ENCODE peak calls at places on chromosomes 7 and 10, in five cellular contexts. One of them, this sample, is unnamed.

GRCh38 chr10:119030421-119031250 is 1.1 kb downstream of the NANOS1 start:
- DNase-seq in GM12878: peak
- DNase-seq in K562: peak
- DNase-seq in HCT116: peak
- DNase-seq in HepG2: peak
- DNase-seq in this sample: peak

GRCh38 chr10:1660386-1660785 is 76.9 kb downstream of the ADARB2 start:
- DNase-seq in HCT116: no peak
- DNase-seq in GM12878: no peak
- DNase-seq in K562: no peak
- DNase-seq in HepG2: no peak
- DNase-seq in this sample: no peak

GRCh38 chr10:4240641-4241197 is 455.7 kb upstream of the KLF6 start:
- DNase-seq in K562: no peak
- DNase-seq in GM12878: no peak
- DNase-seq in HCT116: no peak
- DNase-seq in HepG2: no peak
- DNase-seq in this sample: no peak

GRCh38 chr10:45373003-45373782 is 823 bp upstream of the ALOX5 start:
- DNase-seq in K562: peak
- DNase-seq in GM12878: no peak
- DNase-seq in HCT116: no peak
- DNase-seq in HepG2: no peak
- DNase-seq in this sample: peak

GRCh38 chr7:28360739-28361138 is 51.6 kb upstream of the CREB5 start:
- DNase-seq in HepG2: no peak
- DNase-seq in K562: no peak
- DNase-seq in HCT116: no peak
- DNase-seq in GM12878: no peak
- DNase-seq in this sample: peak

GRCh38 chr10:91707236-91707635 is 74.4 kb upstream of the PPP1R3C start:
- DNase-seq in K562: no peak
- DNase-seq in HCT116: no peak
- DNase-seq in GM12878: no peak
- DNase-seq in HepG2: no peak
- DNase-seq in this sample: no peak

GRCh38 chr10:110664483-110665420 is 20.6 kb downstream of the RBM20 start:
- DNase-seq in HepG2: peak
- DNase-seq in K562: peak
- DNase-seq in GM12878: no peak
- DNase-seq in HCT116: peak
- DNase-seq in this sample: no peak

GRCh38 chr7:30706865-30707264 is 24.6 kb upstream of the CRHR2 start:
- DNase-seq in HCT116: no peak
- DNase-seq in GM12878: no peak
- DNase-seq in HepG2: no peak
- DNase-seq in K562: no peak
- DNase-seq in this sample: no peak

GRCh38 chr10:48792687-48793096 is 108.0 kb downstream of the WDFY4 start:
- DNase-seq in HepG2: no peak
- DNase-seq in GM12878: no peak
- DNase-seq in HCT116: no peak
- DNase-seq in K562: no peak
- DNase-seq in this sample: no peak

GRCh38 chr10:100637785-100638184 is 102.0 kb downstream of the HIF1AN start:
- DNase-seq in HepG2: peak
- DNase-seq in K562: peak
- DNase-seq in GM12878: no peak
- DNase-seq in HCT116: peak
- DNase-seq in this sample: peak

GRCh38 chr7:36871863-36872262 is 147.6 kb upstream of the AOAH start:
- DNase-seq in HCT116: peak
- DNase-seq in GM12878: no peak
- DNase-seq in K562: peak
- DNase-seq in HepG2: no peak
- DNase-seq in this sample: peak

GRCh38 chr10:78782441-78782840 is 286.3 kb upstream of the ZMIZ1 start:
- DNase-seq in K562: no peak
- DNase-seq in HCT116: no peak
- DNase-seq in HepG2: no peak
- DNase-seq in GM12878: no peak
- DNase-seq in this sample: no peak

GRCh38 chr7:3294432-3295100 is 6.5 kb upstream of the SDK1 start:
- DNase-seq in HepG2: no peak
- DNase-seq in HCT116: no peak
- DNase-seq in GM12878: no peak
- DNase-seq in K562: no peak
- DNase-seq in this sample: no peak

GRCh38 chr7:30335763-30336487 is 51.5 kb downstream of the ZNRF2 start:
- DNase-seq in K562: no peak
- DNase-seq in HepG2: no peak
- DNase-seq in HCT116: no peak
- DNase-seq in GM12878: no peak
- DNase-seq in this sample: no peak

GRCh38 chr10:86167762-86168128 is 198.8 kb downstream of the GRID1 start:
- DNase-seq in K562: no peak
- DNase-seq in HepG2: no peak
- DNase-seq in GM12878: no peak
- DNase-seq in HCT116: no peak
- DNase-seq in this sample: no peak

GRCh38 chr10:21724695-21725371 is 190.8 kb downstream of the MLLT10 start:
- DNase-seq in GM12878: peak
- DNase-seq in K562: peak
- DNase-seq in HCT116: peak
- DNase-seq in HepG2: peak
- DNase-seq in this sample: peak

GRCh38 chr7:139523199-139523941 is at the start of gene CLEC2L:
- DNase-seq in HepG2: no peak
- DNase-seq in GM12878: no peak
- DNase-seq in HCT116: no peak
- DNase-seq in K562: peak
- DNase-seq in this sample: peak

GRCh38 chr10:48504141-48504885 is 100.6 kb downstream of the ARHGAP22 start:
- DNase-seq in GM12878: no peak
- DNase-seq in K562: no peak
- DNase-seq in HepG2: no peak
- DNase-seq in HCT116: no peak
- DNase-seq in this sample: no peak

DNA sequence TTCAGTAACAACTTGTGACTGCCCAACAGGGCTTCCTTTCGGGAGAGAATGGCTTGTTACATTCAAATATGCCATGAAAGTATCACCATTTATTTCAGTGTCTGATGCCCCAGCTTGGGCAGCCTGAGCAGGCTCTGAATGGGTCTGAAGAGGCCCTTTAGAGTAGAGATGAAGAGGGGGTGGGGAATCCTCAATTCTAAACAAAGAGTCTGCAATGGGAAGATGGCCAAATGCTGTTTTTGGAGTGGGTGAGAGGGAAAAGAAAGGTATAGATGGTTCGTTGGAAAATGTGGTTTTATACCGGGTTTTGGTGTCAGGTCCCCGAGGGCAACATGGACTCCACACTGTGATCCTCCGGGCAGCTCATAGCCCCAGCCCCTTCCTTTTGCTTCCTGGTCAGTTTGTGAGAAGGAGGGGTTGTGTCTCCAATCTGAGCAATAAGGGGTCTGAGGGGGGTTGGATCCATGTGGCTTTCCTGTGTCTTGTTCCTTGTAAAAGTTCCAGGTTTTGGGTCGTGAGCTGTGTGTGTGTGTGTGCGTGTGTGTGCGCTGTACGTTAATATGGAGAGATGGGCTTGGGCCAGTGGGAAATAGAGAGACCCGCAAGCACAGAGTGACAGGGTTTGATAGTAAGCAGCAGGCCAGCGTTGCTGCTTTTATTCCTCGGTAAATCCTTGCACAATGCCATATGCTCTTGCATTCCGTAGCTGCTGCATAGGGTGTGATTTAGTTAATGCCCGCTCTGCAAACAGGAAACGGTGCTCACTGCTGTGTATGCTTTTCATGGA is 108.3 kb downstream of the TCF7L2 start:
- DNase-seq in K562: no peak
- DNase-seq in HepG2: peak
- DNase-seq in GM12878: no peak
- DNase-seq in HCT116: no peak
- DNase-seq in this sample: peak
- TF ChIP-seq REST in K562: no peak
- TF ChIP-seq REST in HepG2: no peak
- TF ChIP-seq REST in GM12878: no peak
- TF ChIP-seq REST in HCT116: no peak
- TF ChIP-seq REST in this sample: no peak

GRCh38 chr10:24277277-24277676 is 68.3 kb downstream of the KIAA1217 start:
- DNase-seq in HepG2: no peak
- DNase-seq in K562: no peak
- DNase-seq in GM12878: no peak
- DNase-seq in HCT116: no peak
- DNase-seq in this sample: no peak

GRCh38 chr10:24277771-24278518 is 69.0 kb downstream of the KIAA1217 start:
- DNase-seq in K562: no peak
- DNase-seq in GM12878: no peak
- DNase-seq in HCT116: no peak
- DNase-seq in HepG2: no peak
- DNase-seq in this sample: no peak

GRCh38 chr10:24269476-24269875 is 60.5 kb downstream of the KIAA1217 start:
- DNase-seq in HepG2: no peak
- DNase-seq in GM12878: no peak
- DNase-seq in HCT116: no peak
- DNase-seq in K562: no peak
- DNase-seq in this sample: no peak

GRCh38 chr10:24272374-24272773 is 63.4 kb downstream of the KIAA1217 start:
- DNase-seq in GM12878: no peak
- DNase-seq in HepG2: peak
- DNase-seq in K562: no peak
- DNase-seq in HCT116: no peak
- DNase-seq in this sample: no peak
- TF ChIP-seq YY1 in GM12878: no peak
- TF ChIP-seq YY1 in HepG2: no peak
- TF ChIP-seq YY1 in K562: no peak
- TF ChIP-seq YY1 in HCT116: no peak
- TF ChIP-seq YY1 in this sample: no peak

GRCh38 chr7:104136561-104136960 is 71.3 kb downstream of the ORC5 start:
- DNase-seq in GM12878: no peak
- DNase-seq in K562: no peak
- DNase-seq in HCT116: no peak
- DNase-seq in HepG2: no peak
- DNase-seq in this sample: no peak
- TF ChIP-seq SIN3A in GM12878: no peak
- TF ChIP-seq SIN3A in K562: no peak
- TF ChIP-seq SIN3A in HCT116: no peak
- TF ChIP-seq SIN3A in HepG2: no peak
- TF ChIP-seq SIN3A in this sample: no peak

GRCh38 chr7:44313621-44314031 is 11.8 kb downstream of the CAMK2B start:
- DNase-seq in HCT116: no peak
- DNase-seq in HepG2: no peak
- DNase-seq in GM12878: no peak
- DNase-seq in K562: no peak
- DNase-seq in this sample: no peak
- TF ChIP-seq REST in HCT116: no peak
- TF ChIP-seq REST in HepG2: no peak
- TF ChIP-seq REST in GM12878: no peak
- TF ChIP-seq REST in K562: no peak
- TF ChIP-seq REST in this sample: no peak

DNA sequence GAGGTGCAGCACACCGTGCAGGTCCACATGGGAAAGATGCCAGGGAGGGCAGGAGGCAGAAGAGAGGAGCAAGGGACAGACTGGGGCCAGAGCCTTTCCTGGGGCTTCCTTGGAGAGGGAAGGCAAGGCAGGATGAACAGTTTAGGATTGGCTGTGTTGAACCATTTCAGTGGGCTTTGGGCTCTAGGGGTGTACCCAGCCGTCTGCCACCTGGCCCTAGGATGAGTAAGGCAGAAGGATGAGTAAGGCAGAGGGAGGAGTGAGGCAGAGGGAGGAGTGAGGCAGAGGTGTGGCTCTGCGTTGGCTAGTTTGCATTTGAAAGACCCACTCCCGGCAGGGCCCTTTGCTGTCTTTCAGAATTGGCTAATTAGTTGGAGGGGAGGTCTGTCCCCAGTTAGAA is 31.5 kb upstream of the PRF1 start:
- DNase-seq in HCT116: peak
- DNase-seq in GM12878: no peak
- DNase-seq in K562: no peak
- DNase-seq in HepG2: no peak
- DNase-seq in this sample: no peak
- TF ChIP-seq YY1 in HCT116: no peak
- TF ChIP-seq YY1 in GM12878: no peak
- TF ChIP-seq YY1 in K562: no peak
- TF ChIP-seq YY1 in HepG2: no peak
- TF ChIP-seq YY1 in this sample: no peak

This sample was measured in SK-N-SH.